ENCODE peak calls at places on chromosome 15, in six cellular contexts. Z, W, P, R, U and A are unnamed samples.
A peak's percentile ranks its signal among the peaks of the same experiment; 100 is the strongest.

GRCh38 chr15:101124731-101125558 is 126.9 kb downstream of the CHSY1 start:
- DNase-seq in Z (peak; percentile 82), W (peak; percentile 83), P (no peak), R (no peak), U (no peak), A (no peak)

GRCh38 chr15:37104413-37105392 is 4.4 kb upstream of the MEIS2 start:
- DNase-seq in Z (no peak), W (no peak), P (peak; percentile 20), R (no peak), U (no peak), A (no peak)

GRCh38 chr15:88113909-88114308 is 142.6 kb downstream of the NTRK3 start:
- DNase-seq in Z (no peak), W (no peak), P (no peak), R (no peak), U (no peak), A (no peak)

GRCh38 chr15:41494190-41494921 is 682 bp downstream of the ITPKA start:
- DNase-seq in Z (no peak), W (no peak), P (peak; percentile 82), R (no peak), U (peak; percentile 40), A (peak; percentile 55)

GRCh38 chr15:98292442-98293240 is 332.1 kb downstream of the ARRDC4 start:
- DNase-seq in Z (no peak), W (peak; percentile 12), P (peak; percentile 82), R (peak; percentile 12), U (peak; percentile 44), A (no peak)

GRCh38 chr15:48466825-48467224 is 135.6 kb downstream of the DUT start:
- DNase-seq in Z (no peak), W (no peak), P (no peak), R (no peak), U (peak; percentile 29), A (no peak)

GRCh38 chr15:39580630-39581500 is at the start of gene THBS1:
- DNase-seq in Z (peak; percentile 95), W (peak; percentile 88), P (peak; percentile 59), R (peak; percentile 87), U (peak; percentile 47), A (peak; percentile 92)

GRCh38 chr15:39474657-39475056 is 106.2 kb upstream of the THBS1 start:
- DNase-seq in Z (no peak), W (no peak), P (no peak), R (no peak), U (no peak), A (no peak)

GRCh38 chr15:68278345-68279217 is 1.0 kb downstream of the FEM1B start:
- DNase-seq in Z (no peak), W (peak; percentile 51), P (no peak), R (peak; percentile 59), U (peak; percentile 58), A (no peak)

GRCh38 chr15:53160092-53160704 is 370.1 kb upstream of the ONECUT1 start:
- DNase-seq in Z (no peak), W (no peak), P (no peak), R (no peak), U (no peak), A (no peak)

GRCh38 chr15:70853270-70853854 is 595 bp downstream of the LARP6 start:
- DNase-seq in Z (no peak), W (peak; percentile 70), P (no peak), R (no peak), U (peak; percentile 57), A (no peak)

GRCh38 chr15:55221090-55222011 is 24.6 kb upstream of the RSL24D1 start:
- DNase-seq in Z (peak; percentile 89), W (peak; percentile 97), P (no peak), R (no peak), U (peak; percentile 11), A (no peak)

GRCh38 chr15:98889930-98890695 is 117.5 kb downstream of the PGPEP1L start:
- DNase-seq in Z (peak; percentile 44), W (peak; percentile 75), P (no peak), R (no peak), U (peak; percentile 34), A (no peak)

GRCh38 chr15:56371495-56372147 is 6.4 kb downstream of the TEX9 start:
- DNase-seq in Z (no peak), W (no peak), P (no peak), R (no peak), U (no peak), A (no peak)

GRCh38 chr15:20355256-20355868 is 186.2 kb downstream of the GOLGA6L6 start:
- DNase-seq in Z (no peak), W (no peak), P (no peak), R (no peak), U (no peak), A (no peak)

GRCh38 chr15:68637755-68638405 is 59.1 kb downstream of the CORO2B start:
- DNase-seq in Z (no peak), W (peak; percentile 96), P (no peak), R (peak; percentile 56), U (no peak), A (peak; percentile 54)

GRCh38 chr15:38905634-38906033 is 341.0 kb upstream of the RASGRP1 start:
- DNase-seq in Z (no peak), W (peak; percentile 19), P (no peak), R (no peak), U (no peak), A (no peak)

GRCh38 chr15:50820808-50821382 is 55.4 kb upstream of the SPPL2A start:
- DNase-seq in Z (no peak), W (no peak), P (no peak), R (no peak), U (no peak), A (no peak)

GRCh38 chr15:76431936-76432335 is 95.4 kb downstream of the ISL2 start:
- DNase-seq in Z (no peak), W (no peak), P (no peak), R (no peak), U (peak; percentile 4), A (no peak)

GRCh38 chr15:51505251-51505650 is 117.3 kb downstream of the DMXL2 start:
- DNase-seq in Z (no peak), W (no peak), P (no peak), R (no peak), U (no peak), A (no peak)

GRCh38 chr15:52031542-52031941 is 12.5 kb downstream of the MAPK6 start:
- DNase-seq in Z (no peak), W (no peak), P (no peak), R (no peak), U (no peak), A (no peak)

GRCh38 chr15:96345560-96346389 is 15.3 kb downstream of the NR2F2 start:
- DNase-seq in Z (no peak), W (peak; percentile 94), P (no peak), R (peak; percentile 82), U (peak; percentile 88), A (no peak)

GRCh38 chr15:57550640-57551039 is 41.1 kb upstream of the MYZAP start:
- DNase-seq in Z (no peak), W (no peak), P (no peak), R (peak; percentile 89), U (no peak), A (peak; percentile 85)
- H3K27ac ChIP-seq in Z (no peak overlapping the region), W (no peak overlapping the region), P (no peak overlapping the region), R (peak overlapping the region; percentile 88), U (no peak overlapping the region), A (peak overlapping the region; percentile 87)

GRCh38 chr15:92391640-92392039 is 2.0 kb upstream of the ST8SIA2 start:
- DNase-seq in Z (no peak), W (peak; percentile 20), P (no peak), R (no peak), U (peak; percentile 47), A (no peak)

GRCh38 chr15:92392462-92392861 is 1.2 kb upstream of the ST8SIA2 start:
- DNase-seq in Z (no peak), W (no peak), P (no peak), R (no peak), U (no peak), A (no peak)

GRCh38 chr15:92393287-92393993 is at the start of gene ST8SIA2:
- DNase-seq in Z (no peak), W (peak; percentile 3), P (no peak), R (peak; percentile 23), U (peak; percentile 39), A (no peak)

GRCh38 chr15:92393994-92394326 is 279 bp downstream of the ST8SIA2 start:
- DNase-seq in Z (no peak), W (no peak), P (no peak), R (no peak), U (no peak), A (no peak)

DNA sequence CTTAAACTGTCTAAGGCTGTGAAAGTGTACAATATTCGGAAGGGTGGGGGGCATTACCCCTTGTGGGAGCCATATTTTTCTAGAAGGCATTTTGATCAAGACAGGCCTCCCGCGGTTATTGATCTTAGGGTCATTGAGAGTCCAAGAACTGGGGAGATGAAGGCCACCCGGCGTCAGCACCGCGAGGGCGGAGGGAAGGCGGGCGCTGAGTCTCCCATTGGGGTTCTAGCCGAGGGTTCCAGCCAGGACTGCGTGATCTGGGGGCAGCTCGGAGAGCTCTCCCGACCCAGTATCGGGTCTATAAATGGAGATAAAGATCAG is 755 bp upstream of the ST8SIA2 start:
- DNase-seq in Z (no peak), W (no peak), P (no peak), R (no peak), U (no peak), A (no peak)
- H3K4me3 ChIP-seq in Z (no peak overlapping the region), W (no peak overlapping the region), P (no peak overlapping the region), R (no peak overlapping the region), U (no peak overlapping the region), A (peak overlapping the region; percentile 2)

DNA sequence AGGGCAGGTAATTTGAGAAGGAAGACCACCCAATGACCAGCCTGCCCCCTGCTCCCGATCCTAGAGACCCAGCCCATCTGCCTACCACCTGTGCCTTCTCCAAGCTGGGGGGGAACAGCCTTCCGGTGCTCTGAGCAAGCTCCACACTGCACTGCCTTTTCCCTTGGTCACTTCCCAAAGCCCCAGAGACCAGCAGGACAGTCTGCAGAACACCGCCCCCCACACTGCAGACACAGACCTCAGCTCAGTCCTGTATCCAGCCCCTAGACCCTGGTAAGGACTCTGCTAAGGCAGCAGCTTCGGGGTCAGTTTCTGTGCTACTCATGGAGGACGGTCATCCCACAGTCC is 156.9 kb downstream of the MEGF11 start:
- DNase-seq in Z (no peak), W (no peak), P (no peak), R (no peak), U (no peak), A (no peak)
- H3K27ac ChIP-seq in Z (no peak overlapping the region), W (no peak overlapping the region), P (no peak overlapping the region), R (no peak overlapping the region), U (no peak overlapping the region), A (no peak overlapping the region)

DNA sequence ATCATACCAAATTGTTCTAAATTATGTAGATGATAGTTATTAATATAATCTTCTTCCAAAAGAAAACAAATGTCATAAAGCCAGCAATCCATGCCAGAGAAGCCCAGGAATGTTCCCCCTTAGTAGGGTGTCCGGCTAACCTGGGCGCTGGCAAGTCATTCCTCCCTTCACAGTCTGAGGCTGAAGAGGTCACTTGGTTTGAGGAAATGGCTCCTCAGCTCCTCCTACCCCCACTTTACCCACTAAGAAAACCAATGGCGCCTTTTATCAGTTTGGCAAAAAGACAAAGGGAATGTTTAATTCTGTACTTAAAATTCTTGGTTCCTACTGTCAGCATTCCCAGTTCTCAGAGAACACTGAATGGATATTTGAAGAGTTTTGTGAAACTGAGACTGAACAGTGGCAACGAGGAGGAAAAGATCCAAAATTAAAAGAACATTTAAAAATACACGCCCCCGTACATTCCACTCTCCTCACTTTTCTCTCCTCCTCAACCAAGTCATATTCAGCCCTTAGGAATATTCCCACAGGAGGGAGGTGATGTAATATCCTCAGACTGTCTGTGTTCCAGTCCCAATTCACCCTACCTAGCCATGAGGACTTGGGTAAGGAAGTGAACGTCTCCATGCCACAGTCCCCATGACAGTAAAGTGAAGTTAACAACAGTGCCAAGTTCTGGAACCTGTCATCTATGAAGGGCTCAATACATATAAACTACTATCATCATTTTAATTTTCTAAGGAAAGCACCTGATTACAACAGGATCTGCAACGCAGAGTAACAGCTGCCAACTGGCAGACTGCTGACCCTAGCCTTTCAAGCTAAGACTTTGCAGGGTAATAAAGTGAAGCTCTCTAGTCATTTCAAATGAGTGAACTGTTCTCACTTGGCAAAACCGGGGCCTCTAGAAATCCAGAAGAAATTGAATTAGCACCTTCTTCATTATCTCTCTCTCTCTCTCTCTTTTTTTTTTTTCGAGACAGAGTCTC is 234.4 kb upstream of the ICE2 start:
- DNase-seq in Z (peak; percentile 16), W (no peak), P (no peak), R (peak; percentile 15), U (no peak), A (no peak)
- H3K4me3 ChIP-seq in Z (no peak overlapping the region), W (no peak overlapping the region), P (no peak overlapping the region), R (no peak overlapping the region), U (no peak overlapping the region), A (no peak overlapping the region)